ENCODE peak calls at places on chromosome 3, in five cellular contexts. H, W, E, O and M are unnamed samples.
A peak's percentile ranks its signal among the peaks of the same experiment; 100 is the strongest.

GRCh38 chr3:3212781-3213416 is 33.4 kb upstream of the CRBN start:
- DNase-seq in H (no peak), W (no peak), E (no peak), O (no peak), M (no peak)

GRCh38 chr3:143084856-143085731 is 34.5 kb upstream of the CHST2 start:
- DNase-seq in H (no peak), W (peak; percentile 71), E (peak; percentile 30), O (no peak), M (no peak)

GRCh38 chr3:195100903-195101591 is 169.9 kb downstream of the XXYLT1 start:
- DNase-seq in H (peak; percentile 89), W (no peak), E (no peak), O (no peak), M (peak; percentile 44)

GRCh38 chr3:25502233-25502632 is 74.2 kb downstream of the RARB start:
- DNase-seq in H (no peak), W (no peak), E (no peak), O (no peak), M (no peak)

GRCh38 chr3:171428892-171429291 is 31.3 kb downstream of the TNIK start:
- DNase-seq in H (no peak), W (no peak), E (no peak), O (no peak), M (no peak)

GRCh38 chr3:187011915-187012314 is 81.6 kb downstream of the ST6GAL1 start:
- DNase-seq in H (no peak), W (no peak), E (no peak), O (peak; percentile 85), M (no peak)

GRCh38 chr3:184786271-184787010 is 25.5 kb upstream of the VPS8 start:
- DNase-seq in H (peak; percentile 76), W (no peak), E (no peak), O (no peak), M (peak; percentile 86)

GRCh38 chr3:161270991-161271390 is 49.9 kb downstream of the NMD3 start:
- DNase-seq in H (no peak), W (no peak), E (no peak), O (no peak), M (no peak)

GRCh38 chr3:130263708-130264107 is 81.8 kb upstream of the COL6A5 start:
- DNase-seq in H (no peak), W (no peak), E (no peak), O (no peak), M (no peak)

GRCh38 chr3:184332370-184333090 is 4.9 kb upstream of the FAM131A start:
- DNase-seq in H (no peak), W (no peak), E (peak; percentile 94), O (no peak), M (no peak)

GRCh38 chr3:67028385-67028784 is 30.3 kb downstream of the KBTBD8 start:
- DNase-seq in H (no peak), W (no peak), E (no peak), O (no peak), M (no peak)

GRCh38 chr3:161371441-161372320 is at the start of gene SPTSSB:
- DNase-seq in H (peak; percentile 55), W (no peak), E (peak; percentile 96), O (no peak), M (no peak)

GRCh38 chr3:179613807-179614206 is 9.2 kb downstream of the NDUFB5 start:
- DNase-seq in H (no peak), W (no peak), E (no peak), O (no peak), M (no peak)

GRCh38 chr3:76949462-76949861 is 90.4 kb upstream of the ROBO2 start:
- DNase-seq in H (no peak), W (no peak), E (no peak), O (no peak), M (no peak)

GRCh38 chr3:138449490-138449889 is 15.1 kb downstream of the ESYT3 start:
- DNase-seq in H (no peak), W (no peak), E (peak; percentile 31), O (no peak), M (no peak)

GRCh38 chr3:190225186-190225692 is 97.0 kb downstream of the CLDN1 start:
- DNase-seq in H (peak; percentile 79), W (no peak), E (peak; percentile 78), O (peak; percentile 17), M (no peak)

GRCh38 chr3:109050591-109051167 is 67.3 kb downstream of the MORC1 start:
- DNase-seq in H (peak; percentile 59), W (no peak), E (peak; percentile 59), O (peak; percentile 38), M (no peak)

GRCh38 chr3:113086506-113087461 is 96.0 kb downstream of the GTPBP8 start:
- DNase-seq in H (no peak), W (no peak), E (peak; percentile 41), O (no peak), M (no peak)

GRCh38 chr3:185656321-185656840 is 70.3 kb downstream of the SENP2 start:
- DNase-seq in H (no peak), W (no peak), E (peak; percentile 95), O (no peak), M (peak; percentile 79)

GRCh38 chr3:111152506-111152905 is 80.9 kb downstream of the NECTIN3 start:
- DNase-seq in H (no peak), W (no peak), E (no peak), O (no peak), M (no peak)

GRCh38 chr3:89042251-89042650 is 65.2 kb upstream of the EPHA3 start:
- DNase-seq in H (no peak), W (no peak), E (no peak), O (no peak), M (no peak)

GRCh38 chr3:49020335-49021212 is 1.3 kb upstream of the NDUFAF3 start:
- DNase-seq in H (no peak), W (no peak), E (no peak), O (peak; percentile 71), M (peak; percentile 48)

GRCh38 chr3:186567072-186567921 is at the start of gene TBCCD1:
- DNase-seq in H (peak; percentile 91), W (peak; percentile 73), E (peak; percentile 90), O (peak; percentile 94), M (peak; percentile 87)

GRCh38 chr3:194112120-194113106 is 23.5 kb upstream of the HES1 start:
- DNase-seq in H (no peak), W (no peak), E (peak; percentile 92), O (no peak), M (no peak)

GRCh38 chr3:173397161-173398110 is at the start of gene NLGN1:
- DNase-seq in H (peak; percentile 54), W (no peak), E (peak; percentile 17), O (no peak), M (peak; percentile 69)

GRCh38 chr3:186382217-186382885 is 20.3 kb upstream of the DGKG start:
- DNase-seq in H (no peak), W (no peak), E (no peak), O (no peak), M (no peak)

GRCh38 chr3:129001101-129001816 is at the start of gene EFCC1:
- DNase-seq in H (no peak), W (no peak), E (no peak), O (no peak), M (peak; percentile 48)

GRCh38 chr3:115590873-115591272 is 32.4 kb upstream of the GAP43 start:
- DNase-seq in H (no peak), W (no peak), E (no peak), O (no peak), M (no peak)

GRCh38 chr3:121483290-121483689 is 62.5 kb downstream of the POLQ start:
- DNase-seq in H (peak; percentile 6), W (no peak), E (no peak), O (no peak), M (no peak)

GRCh38 chr3:33377931-33378330 is 62.3 kb downstream of the UBP1 start:
- DNase-seq in H (no peak), W (no peak), E (peak; percentile 73), O (no peak), M (no peak)

DNA sequence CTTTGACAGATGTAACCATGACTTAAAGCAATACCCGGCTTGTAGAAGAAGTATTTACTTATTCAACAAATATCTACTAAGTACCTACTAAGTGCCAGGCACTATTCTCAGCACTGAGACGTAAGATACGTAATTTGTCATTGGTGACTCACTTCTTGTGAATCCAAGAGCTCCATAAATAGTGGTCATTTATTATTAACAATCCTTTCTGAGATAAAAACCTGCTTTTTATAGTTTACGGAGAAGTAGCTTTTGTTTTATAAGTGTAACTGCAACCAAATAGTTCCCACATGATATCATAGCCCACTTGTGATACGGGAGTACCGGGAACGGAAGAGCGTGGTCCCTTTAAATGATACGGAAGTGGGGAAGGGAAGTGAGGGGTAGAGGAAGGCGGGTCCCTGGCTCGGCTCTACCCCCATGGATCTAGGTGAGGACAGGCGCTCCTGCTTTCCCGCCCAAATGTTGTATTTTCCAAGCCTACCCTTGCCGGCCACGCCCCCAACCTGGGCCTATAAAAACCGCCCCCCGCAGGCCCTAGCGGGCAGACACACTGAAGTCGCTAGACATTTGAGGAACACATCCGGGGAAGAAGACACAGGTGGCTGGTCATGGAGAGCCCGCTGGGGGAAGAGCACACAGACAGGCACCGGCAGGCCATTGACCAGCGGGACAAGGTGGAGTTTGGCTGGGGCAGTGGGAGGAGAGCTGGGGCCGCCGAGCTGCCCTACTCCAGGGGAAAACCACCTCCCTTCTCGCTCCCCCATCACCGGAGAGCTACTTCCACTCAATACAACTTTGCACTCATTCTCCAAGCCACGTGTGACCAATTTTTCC is at the start of gene SAMMSON:
- DNase-seq in H (peak; percentile 3), W (no peak), E (peak; percentile 17), O (no peak), M (no peak)
- H3K4me3 ChIP-seq in H (peak within 1 kb of the TSS; percentile 12), W (no peak within 1 kb of the TSS), E (no peak within 1 kb of the TSS), O (no peak within 1 kb of the TSS), M (peak within 1 kb of the TSS; percentile 38)

GRCh38 chr3:69086133-69086722 is 1.5 kb downstream of the ARL6IP5 start:
- DNase-seq in H (peak; percentile 80), W (no peak), E (peak; percentile 76), O (peak; percentile 26), M (peak; percentile 95)
- H3K4me1 ChIP-seq in H (peaks cover 27% of the 10 kb centered on the region), W (peaks cover 40% of the 10 kb centered on the region), E (peaks cover 48% of the 10 kb centered on the region), O (peaks cover 64% of the 10 kb centered on the region), M (peaks cover 68% of the 10 kb centered on the region)

DNA sequence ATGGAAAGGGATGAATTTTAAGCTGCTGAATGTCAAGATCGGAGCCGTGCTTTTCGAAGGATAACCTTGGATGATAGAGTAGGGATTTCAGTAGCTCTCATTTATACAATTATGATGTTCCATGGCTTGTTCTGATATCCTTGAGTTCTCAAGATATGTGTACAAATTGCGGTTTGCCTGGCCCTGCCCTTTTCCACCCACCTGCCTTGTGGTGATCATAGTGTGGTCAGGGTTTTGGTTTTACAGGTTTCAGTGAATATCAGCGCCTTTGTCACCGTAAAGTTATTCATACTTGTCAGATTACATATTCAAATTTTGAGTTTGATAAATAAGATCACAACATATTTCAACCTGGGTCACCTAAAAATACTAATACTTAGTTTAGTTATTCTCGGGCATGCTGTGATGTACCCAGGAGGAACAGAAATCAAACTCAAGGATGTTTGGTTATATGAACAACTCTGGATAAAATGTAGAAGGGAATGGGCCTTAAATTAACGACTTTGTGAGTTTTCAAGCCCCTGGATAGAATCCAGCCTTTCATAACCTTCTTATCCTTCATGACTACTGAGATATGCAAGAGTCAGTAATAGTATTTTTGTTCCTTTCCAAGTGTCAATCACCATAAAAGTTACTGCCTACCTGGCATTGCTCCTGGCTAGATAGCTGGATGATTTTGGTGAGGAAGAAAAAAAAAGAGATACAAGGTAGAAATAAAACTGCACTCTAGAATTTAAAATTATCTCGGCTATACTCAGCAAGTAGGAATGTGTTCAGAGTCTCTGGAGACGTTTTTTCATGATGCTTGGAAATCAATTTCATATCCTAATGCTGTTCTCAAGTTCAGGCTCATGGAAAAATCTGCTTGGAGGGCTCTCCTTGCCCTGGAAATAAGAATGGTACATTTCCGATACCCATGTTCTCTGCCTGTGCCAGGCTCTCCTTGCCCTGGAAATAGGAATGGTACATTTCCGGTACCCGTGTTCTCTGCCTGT is 209.2 kb upstream of the TPRG1 start:
- DNase-seq in H (no peak), W (no peak), E (no peak), O (no peak), M (no peak)
- H3K4me3 ChIP-seq in H (no peak overlapping the region), W (no peak overlapping the region), E (no peak overlapping the region), O (no peak overlapping the region), M (no peak overlapping the region)

GRCh38 chr3:46086083-46086437 is 58.8 kb upstream of the XCR1 start:
- DNase-seq in H (no peak), W (no peak), E (no peak), O (no peak), M (no peak)
- H3K4me1 ChIP-seq in H (no peaks in the 10 kb centered on the region), W (peaks cover 25% of the 10 kb centered on the region), E (peaks cover 53% of the 10 kb centered on the region), O (peaks cover 2% of the 10 kb centered on the region), M (no peaks in the 10 kb centered on the region)